ENCODE peak calls at places on chromosomes 7 and 10, in eight cellular contexts. R, T, W, F, H, O, C and G are unnamed samples.

GRCh38 chr10:93461807-93462178 is 20.3 kb downstream of the MYOF start:
- DNase-seq in F (no peak), R (no peak), T (peak), O (no peak), C (peak), W (peak), H (no peak), G (no peak)

GRCh38 chr7:104529567-104529966 is 201.2 kb downstream of the LHFPL3 start:
- DNase-seq in W (no peak), O (no peak), H (no peak), C (no peak), T (no peak), R (no peak), F (no peak), G (no peak)

GRCh38 chr10:110686037-110686436 is 41.9 kb downstream of the RBM20 start:
- DNase-seq in R (no peak), F (no peak), O (no peak), C (no peak), T (no peak), W (no peak), H (no peak), G (no peak)

GRCh38 chr10:70255329-70256299 is 22.4 kb upstream of the PPA1 start:
- DNase-seq in W (no peak), H (peak), T (no peak), O (no peak), F (no peak), C (peak), R (no peak), G (no peak)

GRCh38 chr7:7696458-7697119 is 21.8 kb downstream of the RPA3 start:
- DNase-seq in O (no peak), W (no peak), R (no peak), H (no peak), F (no peak), C (peak), T (peak), G (no peak)

GRCh38 chr10:13890617-13891541 is 304.1 kb downstream of the PRPF18 start:
- DNase-seq in F (no peak), C (no peak), W (no peak), O (peak), T (peak), R (no peak), H (no peak), G (peak)

GRCh38 chr10:97169911-97170693 is 15.7 kb downstream of the SLIT1 start:
- DNase-seq in O (peak), W (no peak), T (no peak), H (no peak), F (no peak), R (no peak), C (no peak), G (no peak)

GRCh38 chr7:80614911-80615310 is 23.5 kb upstream of the CD36 start:
- DNase-seq in W (no peak), C (no peak), O (no peak), F (no peak), H (no peak), R (no peak), T (peak), G (no peak)

GRCh38 chr10:112286837-112287818 is 3.9 kb downstream of the TECTB start:
- DNase-seq in F (no peak), R (no peak), H (no peak), W (no peak), O (no peak), C (no peak), T (no peak), G (no peak)

GRCh38 chr10:24034571-24034970 is 174.4 kb upstream of the KIAA1217 start:
- DNase-seq in C (no peak), O (peak), R (no peak), H (no peak), T (no peak), W (no peak), F (no peak), G (no peak)

GRCh38 chr10:106712988-106713387 is 451.5 kb downstream of the SORCS1 start:
- DNase-seq in H (no peak), R (no peak), C (no peak), F (no peak), W (no peak), O (no peak), T (no peak), G (no peak)

GRCh38 chr10:125396651-125397050 is 236.3 kb upstream of the CTBP2 start:
- DNase-seq in T (peak), O (no peak), C (no peak), F (no peak), W (no peak), R (peak), H (no peak), G (no peak)

GRCh38 chr7:152076940-152077933 is 51.8 kb downstream of the GALNT11 start:
- DNase-seq in O (no peak), W (no peak), F (no peak), R (no peak), C (no peak), H (no peak), T (no peak), G (no peak)

GRCh38 chr10:119005377-119006043 is 24.0 kb upstream of the NANOS1 start:
- DNase-seq in T (no peak), R (no peak), C (no peak), W (no peak), H (no peak), O (no peak), F (no peak), G (no peak)

GRCh38 chr7:33932832-33933468 is 27.6 kb downstream of the BMPER start:
- DNase-seq in T (peak), O (peak), C (peak), W (peak), H (peak), F (peak), R (peak), G (peak)

GRCh38 chr7:3922175-3922635 is 621.2 kb downstream of the SDK1 start:
- DNase-seq in H (no peak), W (peak), T (peak), R (peak), F (no peak), O (peak), C (peak), G (peak)

GRCh38 chr7:158103378-158103777 is 484.2 kb downstream of the PTPRN2 start:
- DNase-seq in O (no peak), W (no peak), T (no peak), F (no peak), R (no peak), C (no peak), H (no peak), G (no peak)

GRCh38 chr10:110747609-110748464 is 103.7 kb downstream of the RBM20 start:
- DNase-seq in C (no peak), R (peak), O (no peak), W (no peak), T (peak), H (no peak), F (no peak), G (no peak)

GRCh38 chr7:104149822-104150221 is 58.0 kb downstream of the ORC5 start:
- DNase-seq in H (no peak), T (no peak), C (no peak), F (no peak), O (no peak), R (no peak), W (no peak), G (no peak)

GRCh38 chr10:121851791-121852190 is 76.0 kb downstream of the ATE1 start:
- DNase-seq in T (no peak), F (no peak), O (no peak), H (no peak), W (peak), R (no peak), C (no peak), G (no peak)

GRCh38 chr7:89054364-89054763 is 258.8 kb upstream of the TEX47 start:
- DNase-seq in W (no peak), O (no peak), T (no peak), C (no peak), F (no peak), R (no peak), H (no peak), G (no peak)

GRCh38 chr7:81774496-81774895 is 4.6 kb upstream of the HGF start:
- DNase-seq in C (no peak), F (no peak), R (no peak), T (no peak), W (no peak), O (no peak), H (no peak), G (no peak)

GRCh38 chr10:15725603-15726002 is 5.9 kb upstream of the ITGA8 start:
- DNase-seq in C (peak), W (no peak), T (peak), F (peak), O (no peak), H (no peak), R (no peak), G (no peak)

GRCh38 chr7:95963446-95963990 is 191.2 kb downstream of the DYNC1I1 start:
- DNase-seq in C (no peak), H (no peak), T (no peak), R (no peak), W (no peak), F (no peak), O (no peak), G (no peak)

GRCh38 chr10:51711519-51711891 is 12.1 kb upstream of the CSTF2T start:
- DNase-seq in O (no peak), T (no peak), R (no peak), C (no peak), H (no peak), F (no peak), W (no peak), G (no peak)